ENCODE peak calls at places on chromosome 7, in six cellular contexts. One of them, this sample, is unnamed. For H3K9me3, the result is how much of the 10 kb centered on the place peaks cover.

GRCh38 chr7:8184241-8184640 is 77.7 kb downstream of the ICA1 start:
- DNase-seq in GM23248: no peak
- DNase-seq in hepatocyte: no peak
- DNase-seq in CD4-positive, CD25-positive, alpha-beta regulatory T cell: no peak
- DNase-seq in IMR-90: no peak
- DNase-seq in tibial artery: no peak
- DNase-seq in this sample: no peak

GRCh38 chr7:43572516-43573049 is 10.3 kb upstream of the STK17A start:
- DNase-seq in GM23248: peak
- DNase-seq in hepatocyte: peak
- DNase-seq in CD4-positive, CD25-positive, alpha-beta regulatory T cell: no peak
- DNase-seq in IMR-90: peak
- DNase-seq in tibial artery: peak
- DNase-seq in this sample: no peak

GRCh38 chr7:130903358-130903974 is 169.5 kb upstream of the KLF14 start:
- DNase-seq in GM23248: peak
- DNase-seq in hepatocyte: peak
- DNase-seq in CD4-positive, CD25-positive, alpha-beta regulatory T cell: no peak
- DNase-seq in IMR-90: peak
- DNase-seq in tibial artery: no peak
- DNase-seq in this sample: no peak

GRCh38 chr7:47254081-47255006 is 327.6 kb downstream of the TNS3 start:
- DNase-seq in GM23248: peak
- DNase-seq in hepatocyte: peak
- DNase-seq in CD4-positive, CD25-positive, alpha-beta regulatory T cell: peak
- DNase-seq in IMR-90: peak
- DNase-seq in tibial artery: peak
- DNase-seq in this sample: peak

GRCh38 chr7:157552295-157552993 is 215.6 kb downstream of the DNAJB6 start:
- DNase-seq in GM23248: no peak
- DNase-seq in hepatocyte: no peak
- DNase-seq in CD4-positive, CD25-positive, alpha-beta regulatory T cell: no peak
- DNase-seq in IMR-90: no peak
- DNase-seq in tibial artery: peak
- DNase-seq in this sample: no peak

GRCh38 chr7:7996568-7996967 is 28.0 kb downstream of the GLCCI1 start:
- DNase-seq in GM23248: peak
- DNase-seq in hepatocyte: no peak
- DNase-seq in CD4-positive, CD25-positive, alpha-beta regulatory T cell: no peak
- DNase-seq in IMR-90: peak
- DNase-seq in tibial artery: no peak
- DNase-seq in this sample: no peak

GRCh38 chr7:66176914-66177313 is 28.2 kb upstream of the TPST1 start:
- DNase-seq in GM23248: no peak
- DNase-seq in hepatocyte: no peak
- DNase-seq in CD4-positive, CD25-positive, alpha-beta regulatory T cell: no peak
- DNase-seq in IMR-90: no peak
- DNase-seq in tibial artery: peak
- DNase-seq in this sample: no peak

GRCh38 chr7:50674896-50675835 is 107.5 kb downstream of the GRB10 start:
- DNase-seq in GM23248: no peak
- DNase-seq in hepatocyte: no peak
- DNase-seq in CD4-positive, CD25-positive, alpha-beta regulatory T cell: no peak
- DNase-seq in IMR-90: no peak
- DNase-seq in tibial artery: no peak
- DNase-seq in this sample: no peak

GRCh38 chr7:130491841-130492518 is at the start of gene MEST:
- DNase-seq in GM23248: peak
- DNase-seq in hepatocyte: peak
- DNase-seq in CD4-positive, CD25-positive, alpha-beta regulatory T cell: no peak
- DNase-seq in IMR-90: peak
- DNase-seq in tibial artery: no peak
- DNase-seq in this sample: peak

GRCh38 chr7:94444808-94445207 is 50.1 kb downstream of the COL1A2 start:
- DNase-seq in GM23248: no peak
- DNase-seq in hepatocyte: no peak
- DNase-seq in CD4-positive, CD25-positive, alpha-beta regulatory T cell: no peak
- DNase-seq in IMR-90: no peak
- DNase-seq in tibial artery: no peak
- DNase-seq in this sample: no peak

GRCh38 chr7:117124585-117125220 is 171.4 kb downstream of the ST7 start:
- DNase-seq in GM23248: peak
- DNase-seq in hepatocyte: peak
- DNase-seq in CD4-positive, CD25-positive, alpha-beta regulatory T cell: no peak
- DNase-seq in IMR-90: peak
- DNase-seq in tibial artery: peak
- DNase-seq in this sample: peak

GRCh38 chr7:48822138-48822537 is 102.2 kb upstream of the CDC14C start:
- DNase-seq in GM23248: no peak
- DNase-seq in hepatocyte: no peak
- DNase-seq in CD4-positive, CD25-positive, alpha-beta regulatory T cell: no peak
- DNase-seq in IMR-90: no peak
- DNase-seq in tibial artery: no peak
- DNase-seq in this sample: no peak

GRCh38 chr7:105524840-105525239 is 2.8 kb upstream of the PUS7 start:
- DNase-seq in GM23248: no peak
- DNase-seq in hepatocyte: no peak
- DNase-seq in CD4-positive, CD25-positive, alpha-beta regulatory T cell: no peak
- DNase-seq in IMR-90: no peak
- DNase-seq in tibial artery: no peak
- DNase-seq in this sample: no peak

GRCh38 chr7:88259656-88260380 is 40.0 kb upstream of the SRI start:
- DNase-seq in GM23248: peak
- DNase-seq in hepatocyte: no peak
- DNase-seq in CD4-positive, CD25-positive, alpha-beta regulatory T cell: no peak
- DNase-seq in IMR-90: no peak
- DNase-seq in tibial artery: no peak
- DNase-seq in this sample: no peak

GRCh38 chr7:33722383-33723096 is 182.8 kb upstream of the BMPER start:
- DNase-seq in GM23248: peak
- DNase-seq in hepatocyte: peak
- DNase-seq in CD4-positive, CD25-positive, alpha-beta regulatory T cell: no peak
- DNase-seq in IMR-90: peak
- DNase-seq in tibial artery: no peak
- DNase-seq in this sample: no peak

GRCh38 chr7:129689995-129690581 is 78.6 kb downstream of the NRF1 start:
- DNase-seq in GM23248: no peak
- DNase-seq in hepatocyte: no peak
- DNase-seq in CD4-positive, CD25-positive, alpha-beta regulatory T cell: no peak
- DNase-seq in IMR-90: no peak
- DNase-seq in tibial artery: no peak
- DNase-seq in this sample: no peak

GRCh38 chr7:22808140-22808539 is 14.5 kb downstream of the TOMM7 start:
- DNase-seq in GM23248: no peak
- DNase-seq in hepatocyte: no peak
- DNase-seq in CD4-positive, CD25-positive, alpha-beta regulatory T cell: no peak
- DNase-seq in IMR-90: no peak
- DNase-seq in tibial artery: no peak
- DNase-seq in this sample: no peak

GRCh38 chr7:22812350-22812749 is 10.3 kb downstream of the TOMM7 start:
- DNase-seq in GM23248: no peak
- DNase-seq in hepatocyte: no peak
- DNase-seq in CD4-positive, CD25-positive, alpha-beta regulatory T cell: no peak
- DNase-seq in IMR-90: no peak
- DNase-seq in tibial artery: no peak
- DNase-seq in this sample: no peak

GRCh38 chr7:22809902-22810642 is 12.6 kb downstream of the TOMM7 start:
- DNase-seq in GM23248: no peak
- DNase-seq in hepatocyte: no peak
- DNase-seq in CD4-positive, CD25-positive, alpha-beta regulatory T cell: no peak
- DNase-seq in IMR-90: no peak
- DNase-seq in tibial artery: no peak
- DNase-seq in this sample: no peak

GRCh38 chr7:22811746-22812280 is 10.8 kb downstream of the TOMM7 start:
- DNase-seq in GM23248: no peak
- DNase-seq in hepatocyte: no peak
- DNase-seq in CD4-positive, CD25-positive, alpha-beta regulatory T cell: no peak
- DNase-seq in IMR-90: peak
- DNase-seq in tibial artery: no peak
- DNase-seq in this sample: no peak

GRCh38 chr7:22810843-22811242 is 11.8 kb downstream of the TOMM7 start:
- DNase-seq in GM23248: no peak
- DNase-seq in hepatocyte: no peak
- DNase-seq in CD4-positive, CD25-positive, alpha-beta regulatory T cell: no peak
- DNase-seq in IMR-90: no peak
- DNase-seq in tibial artery: no peak
- DNase-seq in this sample: no peak
- H3K27ac ChIP-seq in GM23248: no peak
- H3K27ac ChIP-seq in hepatocyte: peak
- H3K27ac ChIP-seq in CD4-positive, CD25-positive, alpha-beta regulatory T cell: no peak
- H3K27ac ChIP-seq in IMR-90: no peak
- H3K27ac ChIP-seq in tibial artery: no peak
- H3K27ac ChIP-seq in this sample: peak

DNA sequence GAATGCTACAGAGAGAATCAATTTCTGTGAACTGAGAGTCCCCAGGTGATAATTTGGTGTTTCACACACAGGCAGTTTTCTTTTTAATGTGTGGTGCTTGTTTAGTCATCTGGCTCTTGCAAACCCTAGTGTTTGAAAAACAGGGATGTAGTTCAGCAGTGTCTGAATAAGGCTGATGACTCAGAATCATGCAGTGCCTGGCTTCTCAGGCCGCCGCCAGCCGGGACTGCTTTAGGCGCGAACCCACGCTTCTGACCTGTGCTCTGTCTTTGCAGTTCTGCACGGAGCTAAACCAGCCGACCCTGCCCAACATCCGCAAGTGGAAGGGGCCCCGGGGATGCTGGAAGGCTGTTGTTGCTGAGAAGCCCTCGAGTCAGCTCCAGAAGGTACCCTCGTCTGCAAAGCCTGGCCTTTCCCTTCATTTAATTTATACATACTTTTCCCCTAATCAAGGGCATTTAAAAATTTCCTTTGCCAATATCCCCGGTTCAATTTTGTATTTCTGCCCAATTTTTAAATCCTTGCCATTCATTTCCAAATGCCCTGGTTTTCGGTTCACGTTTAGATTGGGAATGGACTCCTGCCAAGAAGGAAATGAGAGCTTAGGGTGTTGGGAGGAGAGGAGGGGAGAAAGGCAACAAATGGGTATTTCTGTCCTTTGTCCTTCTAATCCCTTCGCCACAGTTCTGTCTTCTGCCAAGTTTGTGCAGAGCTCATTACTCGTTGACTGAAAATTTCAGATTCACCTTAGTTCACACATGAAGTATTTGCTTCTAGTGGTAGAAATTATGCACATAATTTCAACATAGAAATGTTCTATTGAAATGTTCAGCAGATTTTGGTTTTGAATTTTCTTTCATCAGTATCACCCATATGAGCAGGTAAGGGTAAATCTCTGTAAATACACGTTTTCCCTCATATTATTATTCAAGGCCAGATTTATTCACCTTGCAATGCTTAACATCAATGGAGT is 108.5 kb upstream of the ANLN start:
- DNase-seq in GM23248: peak
- DNase-seq in hepatocyte: peak
- DNase-seq in CD4-positive, CD25-positive, alpha-beta regulatory T cell: no peak
- DNase-seq in IMR-90: peak
- DNase-seq in tibial artery: peak
- DNase-seq in this sample: no peak
- H3K4me3 ChIP-seq in GM23248: peak
- H3K4me3 ChIP-seq in hepatocyte: no peak
- H3K4me3 ChIP-seq in CD4-positive, CD25-positive, alpha-beta regulatory T cell: no peak
- H3K4me3 ChIP-seq in IMR-90: no peak
- H3K4me3 ChIP-seq in tibial artery: peak
- H3K4me3 ChIP-seq in this sample: no peak

GRCh38 chr7:138514044-138514443 is 54.0 kb downstream of the TRIM24 start:
- DNase-seq in GM23248: no peak
- DNase-seq in hepatocyte: no peak
- DNase-seq in CD4-positive, CD25-positive, alpha-beta regulatory T cell: no peak
- DNase-seq in IMR-90: no peak
- DNase-seq in tibial artery: no peak
- DNase-seq in this sample: no peak
- H3K9me3 ChIP-seq in GM23248: under half
- H3K9me3 ChIP-seq in hepatocyte: under half
- H3K9me3 ChIP-seq in CD4-positive, CD25-positive, alpha-beta regulatory T cell: under half
- H3K9me3 ChIP-seq in IMR-90: under half
- H3K9me3 ChIP-seq in tibial artery: under half
- H3K9me3 ChIP-seq in this sample: under half

GRCh38 chr7:108246227-108246837 is 116.2 kb upstream of the LAMB4 start:
- DNase-seq in GM23248: peak
- DNase-seq in hepatocyte: peak
- DNase-seq in CD4-positive, CD25-positive, alpha-beta regulatory T cell: no peak
- DNase-seq in IMR-90: peak
- DNase-seq in tibial artery: no peak
- DNase-seq in this sample: no peak

GRCh38 chr7:108249458-108249857 is 119.3 kb upstream of the LAMB4 start:
- DNase-seq in GM23248: no peak
- DNase-seq in hepatocyte: no peak
- DNase-seq in CD4-positive, CD25-positive, alpha-beta regulatory T cell: no peak
- DNase-seq in IMR-90: no peak
- DNase-seq in tibial artery: no peak
- DNase-seq in this sample: no peak

GRCh38 chr7:108248821-108249220 is 118.7 kb upstream of the LAMB4 start:
- DNase-seq in GM23248: no peak
- DNase-seq in hepatocyte: no peak
- DNase-seq in CD4-positive, CD25-positive, alpha-beta regulatory T cell: no peak
- DNase-seq in IMR-90: no peak
- DNase-seq in tibial artery: no peak
- DNase-seq in this sample: no peak

GRCh38 chr7:108248418-108248817 is 118.3 kb upstream of the LAMB4 start:
- DNase-seq in GM23248: no peak
- DNase-seq in hepatocyte: no peak
- DNase-seq in CD4-positive, CD25-positive, alpha-beta regulatory T cell: no peak
- DNase-seq in IMR-90: no peak
- DNase-seq in tibial artery: no peak
- DNase-seq in this sample: no peak

DNA sequence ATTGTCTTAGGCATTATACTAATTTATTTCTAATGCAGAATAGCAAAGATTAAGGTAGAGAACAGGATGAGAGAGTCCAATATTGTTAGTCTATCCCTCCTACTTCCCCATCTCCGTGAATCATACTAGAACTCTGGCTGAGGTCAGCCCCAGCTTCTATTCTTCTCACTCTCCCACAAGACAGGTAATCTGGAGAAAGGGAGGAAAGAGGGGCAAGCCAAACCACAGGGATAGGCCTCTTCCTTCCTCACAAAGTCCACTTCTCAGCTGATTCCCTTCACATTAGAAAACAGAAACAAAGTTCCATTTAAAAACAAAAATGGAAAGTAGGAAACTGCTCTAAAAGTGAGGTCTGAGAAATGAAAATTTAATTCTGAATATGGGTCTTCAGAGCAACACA is 117.5 kb upstream of the LAMB4 start:
- DNase-seq in GM23248: no peak
- DNase-seq in hepatocyte: no peak
- DNase-seq in CD4-positive, CD25-positive, alpha-beta regulatory T cell: no peak
- DNase-seq in IMR-90: no peak
- DNase-seq in tibial artery: no peak
- DNase-seq in this sample: no peak
- H3K27ac ChIP-seq in GM23248: peak
- H3K27ac ChIP-seq in hepatocyte: no peak
- H3K27ac ChIP-seq in CD4-positive, CD25-positive, alpha-beta regulatory T cell: no peak
- H3K27ac ChIP-seq in IMR-90: no peak
- H3K27ac ChIP-seq in tibial artery: no peak
- H3K27ac ChIP-seq in this sample: no peak

DNA sequence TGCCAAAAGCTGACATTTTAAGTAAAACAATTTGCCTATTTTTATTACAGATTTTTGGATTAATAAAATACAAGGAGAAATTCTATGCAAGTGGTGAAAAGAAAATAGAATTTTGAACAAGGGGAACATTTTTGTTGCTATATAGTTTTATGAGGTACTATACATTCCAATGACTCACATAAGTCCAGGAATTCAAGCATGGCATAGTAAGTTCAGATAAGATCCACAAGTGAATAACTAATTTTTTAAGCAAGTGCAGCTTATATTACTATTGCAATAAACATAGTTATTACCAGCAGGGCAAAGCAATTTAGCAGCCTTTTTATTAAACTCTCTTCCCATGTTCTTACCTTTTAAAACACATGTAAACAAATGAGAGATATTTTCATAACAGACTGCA is 1123.5 kb upstream of the LRRN3 start:
- DNase-seq in GM23248: no peak
- DNase-seq in hepatocyte: no peak
- DNase-seq in CD4-positive, CD25-positive, alpha-beta regulatory T cell: no peak
- DNase-seq in IMR-90: no peak
- DNase-seq in tibial artery: no peak
- DNase-seq in this sample: no peak
- H3K4me3 ChIP-seq in GM23248: no peak
- H3K4me3 ChIP-seq in hepatocyte: no peak
- H3K4me3 ChIP-seq in CD4-positive, CD25-positive, alpha-beta regulatory T cell: no peak
- H3K4me3 ChIP-seq in IMR-90: no peak
- H3K4me3 ChIP-seq in tibial artery: no peak
- H3K4me3 ChIP-seq in this sample: no peak